ENCODE peak calls at places on chromosomes 13 and 19, in six cellular contexts. I, C, Z, V, O and B are unnamed samples.

GRCh38 chr13:91904005-91904404 is 505.6 kb downstream of the GPC5 start:
- DNase-seq in I (no peak), C (no peak), Z (no peak), V (no peak), O (no peak), B (no peak)

GRCh38 chr19:44671400-44671799 is at the start of gene CEACAM19:
- DNase-seq in I (no peak), C (no peak), Z (no peak), V (no peak), O (no peak), B (no peak)

GRCh38 chr13:75910591-75910990 is 274.5 kb downstream of the LMO7 start:
- DNase-seq in I (no peak), C (no peak), Z (no peak), V (no peak), O (no peak), B (peak)

GRCh38 chr13:34638897-34639296 is 303.2 kb upstream of the NBEA start:
- DNase-seq in I (no peak), C (no peak), Z (no peak), V (no peak), O (no peak), B (no peak)

GRCh38 chr19:51783373-51783772 is 11.6 kb upstream of the FPR3 start:
- DNase-seq in I (no peak), C (no peak), Z (no peak), V (no peak), O (no peak), B (peak)

GRCh38 chr19:6697291-6697690 is 23.2 kb downstream of the C3 start:
- DNase-seq in I (no peak), C (no peak), Z (no peak), V (no peak), O (no peak), B (no peak)

GRCh38 chr19:49469828-49470614 is 4.0 kb upstream of the FLT3LG start:
- DNase-seq in I (no peak), C (no peak), Z (no peak), V (no peak), O (peak), B (no peak)

GRCh38 chr13:80033286-80033685 is 307.6 kb downstream of the SPRY2 start:
- DNase-seq in I (no peak), C (no peak), Z (no peak), V (no peak), O (no peak), B (no peak)

GRCh38 chr13:112859817-112860190 is 109.2 kb upstream of the MCF2L start:
- DNase-seq in I (no peak), C (no peak), Z (peak), V (no peak), O (no peak), B (peak)

GRCh38 chr19:13169769-13170168 is 19.6 kb downstream of the IER2 start:
- DNase-seq in I (no peak), C (peak), Z (no peak), V (no peak), O (no peak), B (no peak)